ENCODE peak calls at places on chromosome 19, in ten cellular contexts. One of them, this sample, is unnamed.

GRCh38 chr19:3593156-3593555 is 7.9 kb downstream of the GIPC3 start:
- DNase-seq in EH: no peak
- DNase-seq in SIG-M5: no peak
- DNase-seq in fibroblast of lung: no peak
- DNase-seq in NCI-H510A treated with DMSO at 0.1 percent for 48 hours: no peak
- DNase-seq in heart left ventricle: no peak
- DNase-seq in SHP77: no peak
- DNase-seq in activated CD4-positive, CD25-positive, alpha-beta regulatory T cell: no peak
- DNase-seq in NCI-H1105: no peak
- DNase-seq in naive thymus-derived CD8-positive, alpha-beta T cell: no peak
- DNase-seq in this sample: no peak

GRCh38 chr19:3570619-3571018 is 2.1 kb upstream of the HMG20B start:
- DNase-seq in EH: no peak
- DNase-seq in SIG-M5: no peak
- DNase-seq in fibroblast of lung: no peak
- DNase-seq in NCI-H510A treated with DMSO at 0.1 percent for 48 hours: no peak
- DNase-seq in heart left ventricle: no peak
- DNase-seq in SHP77: no peak
- DNase-seq in activated CD4-positive, CD25-positive, alpha-beta regulatory T cell: no peak
- DNase-seq in NCI-H1105: no peak
- DNase-seq in naive thymus-derived CD8-positive, alpha-beta T cell: no peak
- DNase-seq in this sample: no peak

GRCh38 chr19:15995536-15995935 is 46.7 kb downstream of the OR10H4 start:
- DNase-seq in EH: peak
- DNase-seq in SIG-M5: no peak
- DNase-seq in fibroblast of lung: no peak
- DNase-seq in NCI-H510A treated with DMSO at 0.1 percent for 48 hours: no peak
- DNase-seq in heart left ventricle: no peak
- DNase-seq in SHP77: no peak
- DNase-seq in activated CD4-positive, CD25-positive, alpha-beta regulatory T cell: no peak
- DNase-seq in NCI-H1105: no peak
- DNase-seq in naive thymus-derived CD8-positive, alpha-beta T cell: no peak
- DNase-seq in this sample: no peak

GRCh38 chr19:14511245-14511625 is 7.0 kb downstream of the DNAJB1 start:
- DNase-seq in EH: no peak
- DNase-seq in SIG-M5: no peak
- DNase-seq in fibroblast of lung: no peak
- DNase-seq in NCI-H510A treated with DMSO at 0.1 percent for 48 hours: no peak
- DNase-seq in heart left ventricle: no peak
- DNase-seq in SHP77: no peak
- DNase-seq in activated CD4-positive, CD25-positive, alpha-beta regulatory T cell: no peak
- DNase-seq in NCI-H1105: no peak
- DNase-seq in naive thymus-derived CD8-positive, alpha-beta T cell: no peak
- DNase-seq in this sample: no peak

GRCh38 chr19:29497686-29498436 is 27.9 kb upstream of the VSTM2B start:
- DNase-seq in EH: no peak
- DNase-seq in SIG-M5: no peak
- DNase-seq in fibroblast of lung: no peak
- DNase-seq in NCI-H510A treated with DMSO at 0.1 percent for 48 hours: no peak
- DNase-seq in heart left ventricle: no peak
- DNase-seq in SHP77: no peak
- DNase-seq in activated CD4-positive, CD25-positive, alpha-beta regulatory T cell: no peak
- DNase-seq in NCI-H1105: no peak
- DNase-seq in naive thymus-derived CD8-positive, alpha-beta T cell: no peak
- DNase-seq in this sample: no peak

GRCh38 chr19:43784251-43784980 is 3.6 kb upstream of the KCNN4 start:
- DNase-seq in EH: peak
- DNase-seq in SIG-M5: no peak
- DNase-seq in fibroblast of lung: peak
- DNase-seq in NCI-H510A treated with DMSO at 0.1 percent for 48 hours: no peak
- DNase-seq in heart left ventricle: no peak
- DNase-seq in SHP77: no peak
- DNase-seq in activated CD4-positive, CD25-positive, alpha-beta regulatory T cell: peak
- DNase-seq in NCI-H1105: no peak
- DNase-seq in naive thymus-derived CD8-positive, alpha-beta T cell: no peak
- DNase-seq in this sample: peak

GRCh38 chr19:3821857-3822364 is 35.7 kb upstream of the MATK start:
- DNase-seq in EH: peak
- DNase-seq in SIG-M5: no peak
- DNase-seq in fibroblast of lung: no peak
- DNase-seq in NCI-H510A treated with DMSO at 0.1 percent for 48 hours: peak
- DNase-seq in heart left ventricle: peak
- DNase-seq in SHP77: peak
- DNase-seq in activated CD4-positive, CD25-positive, alpha-beta regulatory T cell: peak
- DNase-seq in NCI-H1105: no peak
- DNase-seq in naive thymus-derived CD8-positive, alpha-beta T cell: peak
- DNase-seq in this sample: peak

GRCh38 chr19:5403968-5404640 is 51.1 kb upstream of the ZNRF4 start:
- DNase-seq in EH: peak
- DNase-seq in SIG-M5: no peak
- DNase-seq in fibroblast of lung: peak
- DNase-seq in NCI-H510A treated with DMSO at 0.1 percent for 48 hours: no peak
- DNase-seq in heart left ventricle: peak
- DNase-seq in SHP77: no peak
- DNase-seq in activated CD4-positive, CD25-positive, alpha-beta regulatory T cell: peak
- DNase-seq in NCI-H1105: no peak
- DNase-seq in naive thymus-derived CD8-positive, alpha-beta T cell: peak
- DNase-seq in this sample: peak

GRCh38 chr19:19643158-19644053 is at the start of gene GMIP:
- DNase-seq in EH: peak
- DNase-seq in SIG-M5: peak
- DNase-seq in fibroblast of lung: peak
- DNase-seq in NCI-H510A treated with DMSO at 0.1 percent for 48 hours: peak
- DNase-seq in heart left ventricle: peak
- DNase-seq in SHP77: peak
- DNase-seq in activated CD4-positive, CD25-positive, alpha-beta regulatory T cell: peak
- DNase-seq in NCI-H1105: peak
- DNase-seq in naive thymus-derived CD8-positive, alpha-beta T cell: peak
- DNase-seq in this sample: peak

GRCh38 chr19:51354103-51354741 is 12.0 kb downstream of the ETFB start:
- DNase-seq in EH: no peak
- DNase-seq in SIG-M5: no peak
- DNase-seq in fibroblast of lung: no peak
- DNase-seq in NCI-H510A treated with DMSO at 0.1 percent for 48 hours: no peak
- DNase-seq in heart left ventricle: no peak
- DNase-seq in SHP77: no peak
- DNase-seq in activated CD4-positive, CD25-positive, alpha-beta regulatory T cell: no peak
- DNase-seq in NCI-H1105: no peak
- DNase-seq in naive thymus-derived CD8-positive, alpha-beta T cell: no peak
- DNase-seq in this sample: no peak

GRCh38 chr19:7980635-7981121 is 24.8 kb downstream of the ELAVL1 start:
- DNase-seq in EH: no peak
- DNase-seq in SIG-M5: no peak
- DNase-seq in fibroblast of lung: no peak
- DNase-seq in NCI-H510A treated with DMSO at 0.1 percent for 48 hours: no peak
- DNase-seq in heart left ventricle: no peak
- DNase-seq in SHP77: no peak
- DNase-seq in activated CD4-positive, CD25-positive, alpha-beta regulatory T cell: no peak
- DNase-seq in NCI-H1105: no peak
- DNase-seq in naive thymus-derived CD8-positive, alpha-beta T cell: no peak
- DNase-seq in this sample: no peak

GRCh38 chr19:35767288-35768081 is 7.9 kb upstream of the ARHGAP33 start:
- DNase-seq in EH: no peak
- DNase-seq in SIG-M5: no peak
- DNase-seq in fibroblast of lung: no peak
- DNase-seq in NCI-H510A treated with DMSO at 0.1 percent for 48 hours: no peak
- DNase-seq in heart left ventricle: no peak
- DNase-seq in SHP77: no peak
- DNase-seq in activated CD4-positive, CD25-positive, alpha-beta regulatory T cell: no peak
- DNase-seq in NCI-H1105: no peak
- DNase-seq in naive thymus-derived CD8-positive, alpha-beta T cell: no peak
- DNase-seq in this sample: no peak

GRCh38 chr19:4016486-4016885 is 8.9 kb downstream of the PIAS4 start:
- DNase-seq in EH: no peak
- DNase-seq in SIG-M5: no peak
- DNase-seq in fibroblast of lung: no peak
- DNase-seq in NCI-H510A treated with DMSO at 0.1 percent for 48 hours: no peak
- DNase-seq in heart left ventricle: no peak
- DNase-seq in SHP77: no peak
- DNase-seq in activated CD4-positive, CD25-positive, alpha-beta regulatory T cell: no peak
- DNase-seq in NCI-H1105: no peak
- DNase-seq in naive thymus-derived CD8-positive, alpha-beta T cell: no peak
- DNase-seq in this sample: no peak

GRCh38 chr19:42132030-42132628 is at the start of gene POU2F2:
- DNase-seq in EH: peak
- DNase-seq in SIG-M5: no peak
- DNase-seq in fibroblast of lung: no peak
- DNase-seq in NCI-H510A treated with DMSO at 0.1 percent for 48 hours: no peak
- DNase-seq in heart left ventricle: peak
- DNase-seq in SHP77: no peak
- DNase-seq in activated CD4-positive, CD25-positive, alpha-beta regulatory T cell: peak
- DNase-seq in NCI-H1105: no peak
- DNase-seq in naive thymus-derived CD8-positive, alpha-beta T cell: peak
- DNase-seq in this sample: peak

GRCh38 chr19:30160996-30161655 is 211.1 kb upstream of the ZNF536 start:
- DNase-seq in EH: no peak
- DNase-seq in SIG-M5: no peak
- DNase-seq in fibroblast of lung: no peak
- DNase-seq in NCI-H510A treated with DMSO at 0.1 percent for 48 hours: no peak
- DNase-seq in heart left ventricle: no peak
- DNase-seq in SHP77: no peak
- DNase-seq in activated CD4-positive, CD25-positive, alpha-beta regulatory T cell: no peak
- DNase-seq in NCI-H1105: no peak
- DNase-seq in naive thymus-derived CD8-positive, alpha-beta T cell: no peak
- DNase-seq in this sample: no peak

GRCh38 chr19:4567584-4568071 is 8.1 kb upstream of the SEMA6B start:
- DNase-seq in EH: peak
- DNase-seq in SIG-M5: no peak
- DNase-seq in fibroblast of lung: no peak
- DNase-seq in NCI-H510A treated with DMSO at 0.1 percent for 48 hours: peak
- DNase-seq in heart left ventricle: peak
- DNase-seq in SHP77: peak
- DNase-seq in activated CD4-positive, CD25-positive, alpha-beta regulatory T cell: peak
- DNase-seq in NCI-H1105: no peak
- DNase-seq in naive thymus-derived CD8-positive, alpha-beta T cell: peak
- DNase-seq in this sample: peak

GRCh38 chr19:31378404-31378803 is 29.2 kb upstream of the TSHZ3 start:
- DNase-seq in EH: peak
- DNase-seq in SIG-M5: no peak
- DNase-seq in fibroblast of lung: peak
- DNase-seq in NCI-H510A treated with DMSO at 0.1 percent for 48 hours: no peak
- DNase-seq in heart left ventricle: peak
- DNase-seq in SHP77: peak
- DNase-seq in activated CD4-positive, CD25-positive, alpha-beta regulatory T cell: no peak
- DNase-seq in NCI-H1105: no peak
- DNase-seq in naive thymus-derived CD8-positive, alpha-beta T cell: no peak
- DNase-seq in this sample: no peak

GRCh38 chr19:28710278-28710677 is 502.7 kb downstream of the UQCRFS1 start:
- DNase-seq in EH: peak
- DNase-seq in SIG-M5: no peak
- DNase-seq in fibroblast of lung: peak
- DNase-seq in NCI-H510A treated with DMSO at 0.1 percent for 48 hours: peak
- DNase-seq in heart left ventricle: no peak
- DNase-seq in SHP77: peak
- DNase-seq in activated CD4-positive, CD25-positive, alpha-beta regulatory T cell: no peak
- DNase-seq in NCI-H1105: peak
- DNase-seq in naive thymus-derived CD8-positive, alpha-beta T cell: no peak
- DNase-seq in this sample: no peak

GRCh38 chr19:2034729-2035589 is 16.1 kb downstream of the MKNK2 start:
- DNase-seq in EH: peak
- DNase-seq in SIG-M5: no peak
- DNase-seq in fibroblast of lung: no peak
- DNase-seq in NCI-H510A treated with DMSO at 0.1 percent for 48 hours: no peak
- DNase-seq in heart left ventricle: no peak
- DNase-seq in SHP77: peak
- DNase-seq in activated CD4-positive, CD25-positive, alpha-beta regulatory T cell: peak
- DNase-seq in NCI-H1105: no peak
- DNase-seq in naive thymus-derived CD8-positive, alpha-beta T cell: peak
- DNase-seq in this sample: no peak

GRCh38 chr19:13986348-13986904 is 19.7 kb downstream of the RFX1 start:
- DNase-seq in EH: peak
- DNase-seq in SIG-M5: peak
- DNase-seq in fibroblast of lung: no peak
- DNase-seq in NCI-H510A treated with DMSO at 0.1 percent for 48 hours: peak
- DNase-seq in heart left ventricle: peak
- DNase-seq in SHP77: peak
- DNase-seq in activated CD4-positive, CD25-positive, alpha-beta regulatory T cell: peak
- DNase-seq in NCI-H1105: no peak
- DNase-seq in naive thymus-derived CD8-positive, alpha-beta T cell: peak
- DNase-seq in this sample: peak

GRCh38 chr19:39704181-39705044 is at the start of gene LGALS14:
- DNase-seq in EH: no peak
- DNase-seq in SIG-M5: no peak
- DNase-seq in fibroblast of lung: no peak
- DNase-seq in NCI-H510A treated with DMSO at 0.1 percent for 48 hours: no peak
- DNase-seq in heart left ventricle: no peak
- DNase-seq in SHP77: no peak
- DNase-seq in activated CD4-positive, CD25-positive, alpha-beta regulatory T cell: no peak
- DNase-seq in NCI-H1105: peak
- DNase-seq in naive thymus-derived CD8-positive, alpha-beta T cell: no peak
- DNase-seq in this sample: no peak

GRCh38 chr19:1495799-1496713 is 5.1 kb downstream of the REEP6 start:
- DNase-seq in EH: no peak
- DNase-seq in SIG-M5: no peak
- DNase-seq in fibroblast of lung: no peak
- DNase-seq in NCI-H510A treated with DMSO at 0.1 percent for 48 hours: no peak
- DNase-seq in heart left ventricle: no peak
- DNase-seq in SHP77: no peak
- DNase-seq in activated CD4-positive, CD25-positive, alpha-beta regulatory T cell: no peak
- DNase-seq in NCI-H1105: no peak
- DNase-seq in naive thymus-derived CD8-positive, alpha-beta T cell: no peak
- DNase-seq in this sample: no peak

GRCh38 chr19:16463991-16464575 is 7.7 kb downstream of the EPS15L1 start:
- DNase-seq in EH: peak
- DNase-seq in SIG-M5: no peak
- DNase-seq in fibroblast of lung: peak
- DNase-seq in NCI-H510A treated with DMSO at 0.1 percent for 48 hours: no peak
- DNase-seq in heart left ventricle: no peak
- DNase-seq in SHP77: no peak
- DNase-seq in activated CD4-positive, CD25-positive, alpha-beta regulatory T cell: no peak
- DNase-seq in NCI-H1105: no peak
- DNase-seq in naive thymus-derived CD8-positive, alpha-beta T cell: no peak
- DNase-seq in this sample: no peak

GRCh38 chr19:38850976-38851621 is 1.3 kb upstream of the HNRNPL start:
- DNase-seq in EH: no peak
- DNase-seq in SIG-M5: no peak
- DNase-seq in fibroblast of lung: no peak
- DNase-seq in NCI-H510A treated with DMSO at 0.1 percent for 48 hours: no peak
- DNase-seq in heart left ventricle: no peak
- DNase-seq in SHP77: no peak
- DNase-seq in activated CD4-positive, CD25-positive, alpha-beta regulatory T cell: no peak
- DNase-seq in NCI-H1105: no peak
- DNase-seq in naive thymus-derived CD8-positive, alpha-beta T cell: peak
- DNase-seq in this sample: no peak

GRCh38 chr19:58538257-58539168 is 5.4 kb upstream of the TRIM28 start:
- DNase-seq in EH: no peak
- DNase-seq in SIG-M5: no peak
- DNase-seq in fibroblast of lung: no peak
- DNase-seq in NCI-H510A treated with DMSO at 0.1 percent for 48 hours: no peak
- DNase-seq in heart left ventricle: peak
- DNase-seq in SHP77: no peak
- DNase-seq in activated CD4-positive, CD25-positive, alpha-beta regulatory T cell: no peak
- DNase-seq in NCI-H1105: no peak
- DNase-seq in naive thymus-derived CD8-positive, alpha-beta T cell: peak
- DNase-seq in this sample: no peak

GRCh38 chr19:48511321-48511731 is 309 bp downstream of the LMTK3 start:
- DNase-seq in EH: no peak
- DNase-seq in SIG-M5: no peak
- DNase-seq in fibroblast of lung: no peak
- DNase-seq in NCI-H510A treated with DMSO at 0.1 percent for 48 hours: no peak
- DNase-seq in heart left ventricle: no peak
- DNase-seq in SHP77: no peak
- DNase-seq in activated CD4-positive, CD25-positive, alpha-beta regulatory T cell: no peak
- DNase-seq in NCI-H1105: no peak
- DNase-seq in naive thymus-derived CD8-positive, alpha-beta T cell: peak
- DNase-seq in this sample: no peak

GRCh38 chr19:1245884-1246816 is 2.2 kb upstream of the MIDN start:
- DNase-seq in EH: no peak
- DNase-seq in SIG-M5: no peak
- DNase-seq in fibroblast of lung: no peak
- DNase-seq in NCI-H510A treated with DMSO at 0.1 percent for 48 hours: no peak
- DNase-seq in heart left ventricle: peak
- DNase-seq in SHP77: no peak
- DNase-seq in activated CD4-positive, CD25-positive, alpha-beta regulatory T cell: no peak
- DNase-seq in NCI-H1105: no peak
- DNase-seq in naive thymus-derived CD8-positive, alpha-beta T cell: no peak
- DNase-seq in this sample: no peak

GRCh38 chr19:54209748-54210494 is 9.3 kb downstream of the RPS9 start:
- DNase-seq in EH: peak
- DNase-seq in SIG-M5: no peak
- DNase-seq in fibroblast of lung: peak
- DNase-seq in NCI-H510A treated with DMSO at 0.1 percent for 48 hours: peak
- DNase-seq in heart left ventricle: peak
- DNase-seq in SHP77: peak
- DNase-seq in activated CD4-positive, CD25-positive, alpha-beta regulatory T cell: no peak
- DNase-seq in NCI-H1105: peak
- DNase-seq in naive thymus-derived CD8-positive, alpha-beta T cell: no peak
- DNase-seq in this sample: no peak

This sample was measured in stimulated activated CD4-positive, alpha-beta T cell treated with anti-CD3 and anti-CD28 coated beads, TNF-alpha, amount 100 ng/mL, for 1 hour.